ENCODE peak calls at places on chromosomes 3 and 15, in nine cellular contexts. U is BE2C, A is AG04450, O is endothelial cell of umbilical vein, Q is mucosa of descending colon, N is cardiac fibroblast, T is upper lobe of right lung, K is H7, G is bronchial epithelial cell. X is an unnamed sample.

GRCh38 chr15:66842710-66843441 is 140.8 kb downstream of the SMAD6 start:
- DNase-seq in U (peak; percentile 58), A (no peak), O (peak; percentile 58), Q (peak; percentile 73), N (peak; percentile 72), T (peak; percentile 93), K (peak; percentile 83), G (peak; percentile 25), X (peak; percentile 36)

GRCh38 chr15:61517776-61518175 is 288.7 kb upstream of the RORA start:
- DNase-seq in U (no peak), A (no peak), O (no peak), Q (no peak), N (no peak), T (no peak), K (no peak), G (no peak), X (no peak)

GRCh38 chr15:31300981-31301686 is 25.5 kb upstream of the KLF13 start:
- DNase-seq in U (peak; percentile 98), A (no peak), O (no peak), Q (no peak), N (no peak), T (peak; percentile 60), K (no peak), G (no peak), X (no peak)

GRCh38 chr3:27805282-27805681 is 83.2 kb upstream of the EOMES start:
- DNase-seq in U (no peak), A (no peak), O (no peak), Q (no peak), N (no peak), T (no peak), K (no peak), G (no peak), X (no peak)

GRCh38 chr3:157469571-157470294 is 33.1 kb downstream of the PTX3 start:
- DNase-seq in U (no peak), A (no peak), O (no peak), Q (no peak), N (no peak), T (no peak), K (no peak), G (no peak), X (no peak)

GRCh38 chr15:70079831-70080230 is 17.9 kb downstream of the TLE3 start:
- DNase-seq in U (no peak), A (no peak), O (no peak), Q (no peak), N (no peak), T (no peak), K (no peak), G (no peak), X (no peak)

GRCh38 chr3:42745776-42746454 is 27.1 kb downstream of the CCDC13 start:
- DNase-seq in U (no peak), A (no peak), O (no peak), Q (no peak), N (no peak), T (no peak), K (no peak), G (no peak), X (no peak)

GRCh38 chr15:66945286-66945685 is 120.1 kb upstream of the SMAD3 start:
- DNase-seq in U (no peak), A (no peak), O (no peak), Q (no peak), N (no peak), T (no peak), K (no peak), G (no peak), X (no peak)

GRCh38 chr3:60304103-60304502 is 947.1 kb downstream of the FHIT start:
- DNase-seq in U (no peak), A (peak; percentile 53), O (no peak), Q (no peak), N (peak; percentile 19), T (no peak), K (no peak), G (no peak), X (peak; percentile 76)

GRCh38 chr3:153614563-153614962 is 452.5 kb downstream of the RAP2B start:
- DNase-seq in U (no peak), A (peak; percentile 23), O (peak; percentile 62), Q (no peak), N (peak; percentile 91), T (no peak), K (no peak), G (peak; percentile 99), X (peak; percentile 94)

GRCh38 chr3:171142985-171143384 is 116.5 kb upstream of the SLC2A2 start:
- DNase-seq in U (no peak), A (peak; percentile 26), O (peak; percentile 35), Q (no peak), N (peak; percentile 16), T (no peak), K (no peak), G (no peak), X (no peak)

GRCh38 chr3:55615694-55616310 is 128.7 kb upstream of the WNT5A start:
- DNase-seq in U (no peak), A (no peak), O (no peak), Q (no peak), N (no peak), T (no peak), K (peak; percentile 29), G (no peak), X (no peak)

GRCh38 chr15:68536331-68537095 is 42.3 kb upstream of the CORO2B start:
- DNase-seq in U (no peak), A (peak; percentile 90), O (no peak), Q (no peak), N (peak; percentile 95), T (no peak), K (no peak), G (peak; percentile 30), X (peak; percentile 92)

GRCh38 chr15:80509800-80510199 is 105.6 kb downstream of the ARNT2 start:
- DNase-seq in U (no peak), A (no peak), O (no peak), Q (no peak), N (no peak), T (no peak), K (no peak), G (no peak), X (no peak)

GRCh38 chr3:47315069-47315647 is 32.4 kb downstream of the KLHL18 start:
- DNase-seq in U (no peak), A (no peak), O (peak; percentile 79), Q (peak; percentile 36), N (peak; percentile 21), T (no peak), K (no peak), G (no peak), X (no peak)

GRCh38 chr3:13513051-13513912 is 33.2 kb downstream of the HDAC11 start:
- DNase-seq in U (no peak), A (no peak), O (no peak), Q (no peak), N (no peak), T (peak; percentile 32), K (peak; percentile 64), G (no peak), X (no peak)

GRCh38 chr3:149648525-149648924 is 9.3 kb downstream of the WWTR1 start:
- DNase-seq in U (no peak), A (no peak), O (peak; percentile 80), Q (no peak), N (peak; percentile 51), T (no peak), K (no peak), G (peak; percentile 66), X (no peak)

GRCh38 chr3:58306662-58307286 is 454 bp downstream of the HTD2 start:
- DNase-seq in U (peak; percentile 24), A (no peak), O (peak; percentile 40), Q (peak; percentile 60), N (peak; percentile 49), T (peak; percentile 67), K (peak; percentile 80), G (peak; percentile 47), X (no peak)

GRCh38 chr3:175941352-175941751 is 1082.2 kb downstream of the NAALADL2 start:
- DNase-seq in U (peak; percentile 67), A (no peak), O (peak; percentile 11), Q (peak; percentile 14), N (peak; percentile 21), T (no peak), K (peak; percentile 8), G (peak; percentile 13), X (no peak)

GRCh38 chr3:72646263-72646662 is 202.0 kb downstream of the SHQ1 start:
- DNase-seq in U (no peak), A (no peak), O (no peak), Q (no peak), N (no peak), T (no peak), K (no peak), G (no peak), X (no peak)

DNA sequence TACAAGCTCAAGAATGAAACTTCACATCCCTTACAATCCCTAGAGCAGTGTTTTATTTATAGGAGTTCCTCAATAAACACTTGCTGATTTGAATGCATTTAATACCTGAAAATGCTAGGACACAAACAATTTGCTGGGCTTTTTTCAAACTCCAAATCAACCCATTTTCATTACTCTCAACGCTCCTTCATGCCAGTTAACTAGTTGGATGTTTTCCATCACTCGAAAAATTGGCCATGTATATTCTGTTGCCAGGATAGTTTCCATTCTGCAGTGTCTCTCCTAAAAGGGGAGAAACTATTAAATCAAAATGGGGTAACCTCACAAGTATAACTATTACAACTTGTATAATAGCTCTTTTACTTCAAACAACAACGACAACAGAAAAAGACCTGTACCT is 1.2 kb downstream of the GBE1 start:
- DNase-seq in U (no peak), A (no peak), O (peak; percentile 37), Q (no peak), N (no peak), T (no peak), K (no peak), G (no peak), X (no peak)
- H3K4me3 ChIP-seq in U (peak overlapping the region; percentile 76), A (peak overlapping the region; percentile 77), O (peak overlapping the region; percentile 77), Q (no peak overlapping the region), N (peak overlapping the region; percentile 77), T (peak overlapping the region; percentile 68), K (no peak overlapping the region), G (peak overlapping the region; percentile 72), X (peak overlapping the region; percentile 67)

GRCh38 chr15:90062023-90062728 is 40.1 kb downstream of the IDH2 start:
- DNase-seq in U (no peak), A (no peak), O (no peak), Q (peak; percentile 91), N (peak; percentile 10), T (peak; percentile 87), K (peak; percentile 88), G (peak; percentile 83), X (no peak)
- H3K4me3 ChIP-seq in U (no peak overlapping the region), A (no peak overlapping the region), O (no peak overlapping the region), Q (no peak overlapping the region), N (no peak overlapping the region), T (no peak overlapping the region), K (no peak overlapping the region), G (no peak overlapping the region), X (no peak overlapping the region)

DNA sequence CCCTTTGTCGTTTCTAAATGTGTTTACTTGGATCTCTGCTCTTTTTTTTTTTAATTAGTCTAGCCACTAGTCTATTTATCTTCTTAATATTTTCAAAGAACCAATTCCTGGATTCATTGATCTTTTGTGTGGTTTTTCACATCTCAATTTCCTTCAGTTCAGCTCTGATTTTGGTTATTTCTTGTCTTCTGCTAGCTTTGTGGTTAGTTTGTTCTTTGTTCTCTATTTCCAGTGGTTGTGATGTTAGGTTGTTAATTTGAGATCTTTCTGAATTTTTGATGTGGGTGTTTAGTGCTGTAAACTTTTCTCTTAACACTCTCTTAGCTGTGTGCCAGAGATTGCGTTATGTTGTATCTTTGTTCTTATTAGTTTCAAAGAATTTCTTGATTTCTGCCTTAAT is 446.1 kb downstream of the CNTN4 start:
- DNase-seq in U (no peak), A (no peak), O (no peak), Q (no peak), N (no peak), T (no peak), K (no peak), G (no peak), X (no peak)
- H3K4me3 ChIP-seq in U (no peak overlapping the region), A (no peak overlapping the region), O (no peak overlapping the region), Q (no peak overlapping the region), N (no peak overlapping the region), T (no peak overlapping the region), K (no peak overlapping the region), G (no peak overlapping the region), X (no peak overlapping the region)

GRCh38 chr3:128483657-128484403 is 9.2 kb downstream of the GATA2 start:
- DNase-seq in U (no peak), A (no peak), O (peak; percentile 61), Q (no peak), N (peak; percentile 23), T (no peak), K (peak; percentile 79), G (no peak), X (no peak)
- H3K4me3 ChIP-seq in U (peak overlapping the region; percentile 77), A (peak overlapping the region; percentile 54), O (peak overlapping the region; percentile 95), Q (no peak overlapping the region), N (peak overlapping the region; percentile 5), T (peak overlapping the region; percentile 60), K (peak overlapping the region; percentile 2), G (no peak overlapping the region), X (no peak overlapping the region)

X was measured in skeletal muscle cell.